ENCODE peak calls at places on chromosome 12, in nine cellular contexts. One of them, this sample, is unnamed.

GRCh38 chr12:47741340-47741703 is 16.0 kb upstream of the ENDOU start:
- DNase-seq in GM23338: no peak
- DNase-seq in foreskin fibroblast: no peak
- DNase-seq in H9: no peak
- DNase-seq in tibial nerve: peak
- DNase-seq in uterus: peak
- DNase-seq in A549: no peak
- DNase-seq in Caco-2: no peak
- DNase-seq in right atrium auricular region: peak
- DNase-seq in this sample: peak

GRCh38 chr12:110330124-110330523 is 49.1 kb downstream of the ATP2A2 start:
- DNase-seq in GM23338: no peak
- DNase-seq in foreskin fibroblast: no peak
- DNase-seq in H9: no peak
- DNase-seq in tibial nerve: no peak
- DNase-seq in uterus: no peak
- DNase-seq in A549: no peak
- DNase-seq in Caco-2: no peak
- DNase-seq in right atrium auricular region: no peak
- DNase-seq in this sample: no peak

GRCh38 chr12:94267907-94268575 is 119.7 kb downstream of the PLXNC1 start:
- DNase-seq in GM23338: no peak
- DNase-seq in foreskin fibroblast: no peak
- DNase-seq in H9: no peak
- DNase-seq in tibial nerve: no peak
- DNase-seq in uterus: no peak
- DNase-seq in A549: no peak
- DNase-seq in Caco-2: no peak
- DNase-seq in right atrium auricular region: no peak
- DNase-seq in this sample: no peak

GRCh38 chr12:72282721-72283120 is 10.6 kb downstream of the TRHDE start:
- DNase-seq in GM23338: peak
- DNase-seq in foreskin fibroblast: no peak
- DNase-seq in H9: no peak
- DNase-seq in tibial nerve: no peak
- DNase-seq in uterus: no peak
- DNase-seq in A549: no peak
- DNase-seq in Caco-2: no peak
- DNase-seq in right atrium auricular region: no peak
- DNase-seq in this sample: no peak

GRCh38 chr12:129868566-129868965 is 35.3 kb downstream of the TMEM132D start:
- DNase-seq in GM23338: no peak
- DNase-seq in foreskin fibroblast: no peak
- DNase-seq in H9: no peak
- DNase-seq in tibial nerve: no peak
- DNase-seq in uterus: no peak
- DNase-seq in A549: peak
- DNase-seq in Caco-2: no peak
- DNase-seq in right atrium auricular region: no peak
- DNase-seq in this sample: no peak

GRCh38 chr12:94621662-94622359 is 28.5 kb downstream of the TMCC3 start:
- DNase-seq in GM23338: no peak
- DNase-seq in foreskin fibroblast: peak
- DNase-seq in H9: no peak
- DNase-seq in tibial nerve: no peak
- DNase-seq in uterus: no peak
- DNase-seq in A549: no peak
- DNase-seq in Caco-2: no peak
- DNase-seq in right atrium auricular region: no peak
- DNase-seq in this sample: peak

GRCh38 chr12:22631863-22632463 is 7.0 kb downstream of the ETNK1 start:
- DNase-seq in GM23338: peak
- DNase-seq in foreskin fibroblast: no peak
- DNase-seq in H9: no peak
- DNase-seq in tibial nerve: no peak
- DNase-seq in uterus: no peak
- DNase-seq in A549: peak
- DNase-seq in Caco-2: no peak
- DNase-seq in right atrium auricular region: no peak
- DNase-seq in this sample: no peak

GRCh38 chr12:19712041-19712440 is 272.7 kb downstream of the AEBP2 start:
- DNase-seq in GM23338: no peak
- DNase-seq in foreskin fibroblast: peak
- DNase-seq in H9: no peak
- DNase-seq in tibial nerve: no peak
- DNase-seq in uterus: no peak
- DNase-seq in A549: peak
- DNase-seq in Caco-2: no peak
- DNase-seq in right atrium auricular region: no peak
- DNase-seq in this sample: no peak

GRCh38 chr12:72570601-72571000 is 298.4 kb downstream of the TRHDE start:
- DNase-seq in GM23338: peak
- DNase-seq in foreskin fibroblast: no peak
- DNase-seq in H9: peak
- DNase-seq in tibial nerve: no peak
- DNase-seq in uterus: no peak
- DNase-seq in A549: no peak
- DNase-seq in Caco-2: peak
- DNase-seq in right atrium auricular region: no peak
- DNase-seq in this sample: no peak

GRCh38 chr12:104313568-104314241 is 10.2 kb downstream of the EID3 start:
- DNase-seq in GM23338: no peak
- DNase-seq in foreskin fibroblast: no peak
- DNase-seq in H9: no peak
- DNase-seq in tibial nerve: no peak
- DNase-seq in uterus: no peak
- DNase-seq in A549: no peak
- DNase-seq in Caco-2: no peak
- DNase-seq in right atrium auricular region: no peak
- DNase-seq in this sample: no peak

GRCh38 chr12:26338574-26339572 is 143.5 kb downstream of the SSPN start:
- DNase-seq in GM23338: no peak
- DNase-seq in foreskin fibroblast: peak
- DNase-seq in H9: no peak
- DNase-seq in tibial nerve: no peak
- DNase-seq in uterus: no peak
- DNase-seq in A549: peak
- DNase-seq in Caco-2: no peak
- DNase-seq in right atrium auricular region: no peak
- DNase-seq in this sample: no peak

GRCh38 chr12:131909596-131910219 is 15.3 kb downstream of the ULK1 start:
- DNase-seq in GM23338: no peak
- DNase-seq in foreskin fibroblast: no peak
- DNase-seq in H9: no peak
- DNase-seq in tibial nerve: no peak
- DNase-seq in uterus: no peak
- DNase-seq in A549: no peak
- DNase-seq in Caco-2: no peak
- DNase-seq in right atrium auricular region: no peak
- DNase-seq in this sample: no peak

GRCh38 chr12:119705182-119705581 is 37.2 kb downstream of the PRKAB1 start:
- DNase-seq in GM23338: no peak
- DNase-seq in foreskin fibroblast: peak
- DNase-seq in H9: no peak
- DNase-seq in tibial nerve: no peak
- DNase-seq in uterus: no peak
- DNase-seq in A549: no peak
- DNase-seq in Caco-2: no peak
- DNase-seq in right atrium auricular region: no peak
- DNase-seq in this sample: no peak

GRCh38 chr12:25020621-25021243 is 71.8 kb upstream of the BCAT1 start:
- DNase-seq in GM23338: no peak
- DNase-seq in foreskin fibroblast: no peak
- DNase-seq in H9: no peak
- DNase-seq in tibial nerve: no peak
- DNase-seq in uterus: no peak
- DNase-seq in A549: no peak
- DNase-seq in Caco-2: no peak
- DNase-seq in right atrium auricular region: no peak
- DNase-seq in this sample: no peak

GRCh38 chr12:12441891-12442461 is 85.1 kb downstream of the BORCS5 start:
- DNase-seq in GM23338: no peak
- DNase-seq in foreskin fibroblast: no peak
- DNase-seq in H9: no peak
- DNase-seq in tibial nerve: no peak
- DNase-seq in uterus: no peak
- DNase-seq in A549: no peak
- DNase-seq in Caco-2: no peak
- DNase-seq in right atrium auricular region: no peak
- DNase-seq in this sample: peak

GRCh38 chr12:124601699-124602098 is 34.3 kb upstream of the NCOR2 start:
- DNase-seq in GM23338: no peak
- DNase-seq in foreskin fibroblast: peak
- DNase-seq in H9: no peak
- DNase-seq in tibial nerve: no peak
- DNase-seq in uterus: no peak
- DNase-seq in A549: no peak
- DNase-seq in Caco-2: no peak
- DNase-seq in right atrium auricular region: no peak
- DNase-seq in this sample: no peak

GRCh38 chr12:108663324-108664015 is 29.8 kb upstream of the SELPLG start:
- DNase-seq in GM23338: no peak
- DNase-seq in foreskin fibroblast: no peak
- DNase-seq in H9: no peak
- DNase-seq in tibial nerve: no peak
- DNase-seq in uterus: no peak
- DNase-seq in A549: no peak
- DNase-seq in Caco-2: no peak
- DNase-seq in right atrium auricular region: no peak
- DNase-seq in this sample: no peak

GRCh38 chr12:75820848-75821578 is 210.6 kb downstream of the PHLDA1 start:
- DNase-seq in GM23338: no peak
- DNase-seq in foreskin fibroblast: peak
- DNase-seq in H9: no peak
- DNase-seq in tibial nerve: no peak
- DNase-seq in uterus: peak
- DNase-seq in A549: no peak
- DNase-seq in Caco-2: no peak
- DNase-seq in right atrium auricular region: peak
- DNase-seq in this sample: no peak

GRCh38 chr12:49838973-49839633 is 3.8 kb downstream of the BCDIN3D start:
- DNase-seq in GM23338: peak
- DNase-seq in foreskin fibroblast: peak
- DNase-seq in H9: no peak
- DNase-seq in tibial nerve: no peak
- DNase-seq in uterus: no peak
- DNase-seq in A549: peak
- DNase-seq in Caco-2: no peak
- DNase-seq in right atrium auricular region: no peak
- DNase-seq in this sample: peak

GRCh38 chr12:94174576-94174975 is 26.2 kb downstream of the PLXNC1 start:
- DNase-seq in GM23338: no peak
- DNase-seq in foreskin fibroblast: no peak
- DNase-seq in H9: no peak
- DNase-seq in tibial nerve: no peak
- DNase-seq in uterus: no peak
- DNase-seq in A549: no peak
- DNase-seq in Caco-2: no peak
- DNase-seq in right atrium auricular region: no peak
- DNase-seq in this sample: peak

GRCh38 chr12:69821441-69822204 is 3.4 kb upstream of the MYRFL start:
- DNase-seq in GM23338: no peak
- DNase-seq in foreskin fibroblast: peak
- DNase-seq in H9: no peak
- DNase-seq in tibial nerve: no peak
- DNase-seq in uterus: no peak
- DNase-seq in A549: no peak
- DNase-seq in Caco-2: no peak
- DNase-seq in right atrium auricular region: no peak
- DNase-seq in this sample: no peak

GRCh38 chr12:53645191-53645590 is 19.0 kb upstream of the ATF7 start:
- DNase-seq in GM23338: no peak
- DNase-seq in foreskin fibroblast: no peak
- DNase-seq in H9: no peak
- DNase-seq in tibial nerve: no peak
- DNase-seq in uterus: no peak
- DNase-seq in A549: no peak
- DNase-seq in Caco-2: no peak
- DNase-seq in right atrium auricular region: no peak
- DNase-seq in this sample: no peak

GRCh38 chr12:4273651-4274395 is at the start of gene CCND2:
- DNase-seq in GM23338: peak
- DNase-seq in foreskin fibroblast: peak
- DNase-seq in H9: peak
- DNase-seq in tibial nerve: peak
- DNase-seq in uterus: peak
- DNase-seq in A549: peak
- DNase-seq in Caco-2: peak
- DNase-seq in right atrium auricular region: peak
- DNase-seq in this sample: peak
- TF ChIP-seq CTCF in GM23338: no peak
- TF ChIP-seq CTCF in foreskin fibroblast: no peak
- TF ChIP-seq CTCF in H9: no peak
- TF ChIP-seq CTCF in tibial nerve: no peak
- TF ChIP-seq CTCF in uterus: no peak
- TF ChIP-seq CTCF in A549: no peak
- TF ChIP-seq CTCF in Caco-2: no peak
- TF ChIP-seq CTCF in right atrium auricular region: no peak
- TF ChIP-seq CTCF in this sample: no peak

DNA sequence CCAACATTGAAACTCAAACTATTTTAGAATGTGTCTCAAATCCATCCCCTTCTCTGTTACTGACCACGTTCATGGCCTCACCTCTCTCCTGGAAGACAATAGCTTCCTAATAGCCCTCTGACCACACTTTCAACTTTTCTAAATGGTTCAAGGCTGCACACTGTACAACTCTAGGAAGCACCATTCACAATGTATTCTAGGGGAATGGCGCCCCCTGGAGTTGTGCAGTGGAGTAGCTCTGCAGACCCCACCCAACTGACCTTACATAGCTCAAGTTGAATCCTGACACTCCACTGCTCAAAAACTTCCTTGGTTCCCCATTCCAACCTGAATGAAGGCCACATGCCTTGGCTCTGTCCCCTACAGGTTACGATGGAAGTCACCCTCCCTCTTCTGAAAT is 77.6 kb downstream of the GAS2L3 start:
- DNase-seq in GM23338: no peak
- DNase-seq in foreskin fibroblast: no peak
- DNase-seq in H9: no peak
- DNase-seq in tibial nerve: no peak
- DNase-seq in uterus: no peak
- DNase-seq in A549: no peak
- DNase-seq in Caco-2: no peak
- DNase-seq in right atrium auricular region: no peak
- DNase-seq in this sample: no peak
- TF ChIP-seq CTCF in GM23338: peak
- TF ChIP-seq CTCF in foreskin fibroblast: peak
- TF ChIP-seq CTCF in H9: peak
- TF ChIP-seq CTCF in tibial nerve: no peak
- TF ChIP-seq CTCF in uterus: no peak
- TF ChIP-seq CTCF in A549: no peak
- TF ChIP-seq CTCF in Caco-2: peak
- TF ChIP-seq CTCF in right atrium auricular region: no peak
- TF ChIP-seq CTCF in this sample: peak

GRCh38 chr12:113461666-113462065 is 10.0 kb downstream of the LHX5 start:
- DNase-seq in GM23338: peak
- DNase-seq in foreskin fibroblast: no peak
- DNase-seq in H9: peak
- DNase-seq in tibial nerve: no peak
- DNase-seq in uterus: no peak
- DNase-seq in A549: peak
- DNase-seq in Caco-2: no peak
- DNase-seq in right atrium auricular region: no peak
- DNase-seq in this sample: peak
- TF ChIP-seq CTCF in GM23338: peak
- TF ChIP-seq CTCF in foreskin fibroblast: peak
- TF ChIP-seq CTCF in H9: peak
- TF ChIP-seq CTCF in tibial nerve: no peak
- TF ChIP-seq CTCF in uterus: no peak
- TF ChIP-seq CTCF in A549: peak
- TF ChIP-seq CTCF in Caco-2: no peak
- TF ChIP-seq CTCF in right atrium auricular region: no peak
- TF ChIP-seq CTCF in this sample: peak

GRCh38 chr12:127485528-127485927 is 781.4 kb upstream of the TMEM132C start:
- DNase-seq in GM23338: no peak
- DNase-seq in foreskin fibroblast: peak
- DNase-seq in H9: no peak
- DNase-seq in tibial nerve: no peak
- DNase-seq in uterus: no peak
- DNase-seq in A549: no peak
- DNase-seq in Caco-2: no peak
- DNase-seq in right atrium auricular region: no peak
- DNase-seq in this sample: no peak
- TF ChIP-seq CTCF in GM23338: no peak
- TF ChIP-seq CTCF in foreskin fibroblast: peak
- TF ChIP-seq CTCF in H9: peak
- TF ChIP-seq CTCF in tibial nerve: no peak
- TF ChIP-seq CTCF in uterus: no peak
- TF ChIP-seq CTCF in A549: no peak
- TF ChIP-seq CTCF in Caco-2: no peak
- TF ChIP-seq CTCF in right atrium auricular region: no peak
- TF ChIP-seq CTCF in this sample: no peak